ENCODE peak calls at places on chromosomes 5 and 9, in six cellular contexts. L, Q, V, A, W and I are unnamed samples.

GRCh38 chr9:81465468-81466002 is 223.8 kb downstream of the TLE1 start:
- DNase-seq in V (no peak), L (no peak), A (peak), W (no peak), Q (no peak), I (no peak)

GRCh38 chr5:15521349-15521937 is 21.5 kb downstream of the FBXL7 start:
- DNase-seq in V (no peak), W (no peak), L (no peak), Q (no peak), A (no peak), I (no peak)

GRCh38 chr5:36928947-36929346 is 52.4 kb downstream of the NIPBL start:
- DNase-seq in L (no peak), A (peak), Q (no peak), W (no peak), V (no peak), I (no peak)

GRCh38 chr5:83718195-83718825 is 2.3 kb downstream of the HAPLN1 start:
- DNase-seq in W (no peak), L (peak), A (peak), V (peak), Q (peak), I (no peak)

GRCh38 chr9:136541179-136541578 is 4.7 kb downstream of the NOTCH1 start:
- DNase-seq in W (no peak), L (no peak), Q (no peak), V (no peak), A (no peak), I (no peak)

GRCh38 chr9:83544002-83544698 is 5.9 kb upstream of the FRMD3 start:
- DNase-seq in A (peak), V (no peak), L (peak), W (no peak), Q (peak), I (no peak)

GRCh38 chr5:35230043-35230611 is at the start of gene PRLR:
- DNase-seq in V (no peak), Q (no peak), A (no peak), L (peak), W (no peak), I (no peak)

GRCh38 chr5:128774605-128775004 is 190.7 kb upstream of the SLC27A6 start:
- DNase-seq in Q (no peak), A (no peak), L (no peak), W (no peak), V (no peak), I (no peak)

GRCh38 chr5:43833966-43834365 is 231.0 kb downstream of the NNT start:
- DNase-seq in L (no peak), W (no peak), V (no peak), A (no peak), Q (no peak), I (no peak)

GRCh38 chr5:158814521-158814920 is 285.2 kb downstream of the EBF1 start:
- DNase-seq in A (no peak), Q (no peak), W (no peak), V (no peak), L (no peak), I (no peak)

GRCh38 chr5:83471405-83472212 is at the start of gene VCAN:
- DNase-seq in W (peak), Q (no peak), V (peak), L (peak), A (peak), I (no peak)

GRCh38 chr5:149799119-149799623 is 69.1 kb downstream of the PPARGC1B start:
- DNase-seq in A (peak), L (no peak), Q (no peak), W (peak), V (no peak), I (no peak)

GRCh38 chr5:154110781-154111180 is 72.0 kb downstream of the MFAP3 start:
- DNase-seq in A (no peak), W (no peak), L (no peak), Q (no peak), V (no peak), I (no peak)

GRCh38 chr9:77569335-77569734 is 78.8 kb downstream of the GNA14 start:
- DNase-seq in A (no peak), L (no peak), V (no peak), W (no peak), Q (no peak), I (no peak)

GRCh38 chr9:8183618-8184017 is 384.0 kb upstream of the DMAC1 start:
- DNase-seq in V (no peak), Q (no peak), L (no peak), A (no peak), W (no peak), I (no peak)

GRCh38 chr9:110615526-110615925 is 36.0 kb upstream of the SVEP1 start:
- DNase-seq in W (no peak), V (no peak), Q (no peak), A (no peak), L (no peak), I (no peak)

GRCh38 chr5:88885043-88885442 is 2.1 kb upstream of the MEF2C start:
- DNase-seq in W (no peak), Q (no peak), A (no peak), L (no peak), V (no peak), I (no peak)

GRCh38 chr5:1910861-1911772 is 28.4 kb upstream of the IRX4 start:
- DNase-seq in V (no peak), W (no peak), L (no peak), Q (no peak), A (no peak), I (no peak)

GRCh38 chr5:23042231-23042630 is 189.1 kb upstream of the CDH12 start:
- DNase-seq in L (no peak), W (no peak), A (no peak), V (no peak), Q (no peak), I (no peak)

GRCh38 chr9:93209097-93209496 is 25.2 kb downstream of the WNK2 start:
- DNase-seq in V (no peak), Q (no peak), A (no peak), W (peak), L (no peak), I (no peak)

GRCh38 chr9:121357011-121357410 is 13.0 kb downstream of the STOM start:
- DNase-seq in W (no peak), V (no peak), Q (no peak), L (no peak), A (no peak), I (no peak)

GRCh38 chr5:122183795-122184185 is 54.4 kb downstream of the ZNF474 start:
- DNase-seq in V (no peak), L (no peak), A (no peak), Q (no peak), W (no peak), I (no peak)

GRCh38 chr9:19030899-19031298 is 2.1 kb downstream of the SAXO1 start:
- DNase-seq in Q (no peak), W (no peak), V (no peak), A (no peak), L (peak), I (no peak)

GRCh38 chr9:87118594-87118993 is 171.3 kb upstream of the GAS1 start:
- DNase-seq in L (no peak), V (no peak), A (no peak), W (no peak), Q (no peak), I (no peak)

GRCh38 chr5:56585466-56585865 is 229.9 kb upstream of the MAP3K1 start:
- DNase-seq in W (no peak), Q (no peak), A (no peak), L (no peak), V (no peak), I (no peak)

GRCh38 chr5:40679998-40680681 is 425 bp downstream of the PTGER4 start:
- DNase-seq in L (peak), W (no peak), A (no peak), Q (no peak), V (no peak), I (no peak)